ENCODE peak calls at places on chromosome 7, in eight cellular contexts. G is stimulated activated effector memory CD8-positive, alpha-beta T cell treated with anti-CD3 and anti-CD28 coated beads, Interleukin-12 subunit alpha, Interleukin-12 subunit beta, amount 100 ng/mL, for 72 hours; V is NCI-H1436; Y is MV-4-11; O is iris pigment epithelial cell; L is GM10248; T is Daoy; H is ELR. D is an unnamed sample.

GRCh38 chr7:79965946-79966345 is 168.7 kb upstream of the GNAI1 start:
- DNase-seq in V (no peak), H (no peak), T (no peak), G (no peak), O (no peak), L (no peak), Y (no peak), D (no peak)

GRCh38 chr7:114859477-114859876 is 62.4 kb upstream of the MDFIC start:
- DNase-seq in T (no peak), H (no peak), O (no peak), Y (no peak), V (no peak), G (no peak), L (no peak), D (no peak)

GRCh38 chr7:154869436-154869835 is 133.5 kb downstream of the PAXIP1 start:
- DNase-seq in L (no peak), H (no peak), T (no peak), G (no peak), O (no peak), Y (no peak), V (no peak), D (no peak)

GRCh38 chr7:23458044-23458443 is 12.2 kb downstream of the IGF2BP3 start:
- DNase-seq in O (no peak), Y (no peak), L (no peak), G (peak; percentile 12), V (no peak), T (no peak), H (no peak), D (no peak)

GRCh38 chr7:8365499-8366110 is 67.8 kb upstream of the NXPH1 start:
- DNase-seq in G (no peak), Y (peak; percentile 3), H (peak; percentile 13), T (no peak), L (no peak), V (peak; percentile 33), O (peak; percentile 4), D (no peak)

GRCh38 chr7:107150375-107151073 is 18.3 kb upstream of the HBP1 start:
- DNase-seq in T (peak; percentile 67), V (peak; percentile 34), L (peak; percentile 34), H (peak; percentile 76), O (peak; percentile 74), Y (peak; percentile 62), G (peak; percentile 81), D (no peak)

GRCh38 chr7:94301024-94301588 is 93.6 kb upstream of the COL1A2 start:
- DNase-seq in T (peak; percentile 96), V (no peak), G (no peak), O (peak; percentile 99), Y (no peak), L (no peak), H (peak; percentile 97), D (no peak)

GRCh38 chr7:78542551-78542950 is 744.0 kb downstream of the PHTF2 start:
- DNase-seq in O (no peak), V (no peak), G (no peak), L (no peak), T (no peak), Y (no peak), H (no peak), D (no peak)

GRCh38 chr7:134602921-134603394 is 43.7 kb upstream of the BPGM start:
- DNase-seq in V (no peak), G (no peak), L (no peak), O (peak; percentile 72), T (no peak), Y (peak; percentile 81), H (peak; percentile 4), D (peak; percentile 73)

GRCh38 chr7:44533301-44534055 is 7.7 kb downstream of the NPC1L1 start:
- DNase-seq in H (peak; percentile 30), O (no peak), Y (no peak), G (no peak), V (no peak), T (peak; percentile 32), L (peak; percentile 17), D (no peak)

GRCh38 chr7:2719007-2719406 is 31.0 kb downstream of the AMZ1 start:
- DNase-seq in T (peak; percentile 60), G (peak; percentile 80), Y (no peak), H (peak; percentile 37), O (no peak), V (no peak), L (peak; percentile 63), D (no peak)

GRCh38 chr7:20574784-20575757 is 40.4 kb upstream of the ABCB5 start:
- DNase-seq in O (no peak), V (no peak), L (no peak), G (no peak), Y (no peak), H (no peak), T (no peak), D (no peak)

GRCh38 chr7:87220026-87220733 is 648 bp upstream of the TMEM243 start:
- DNase-seq in Y (peak; percentile 44), L (peak; percentile 84), H (peak; percentile 85), T (peak; percentile 88), G (peak; percentile 87), O (peak; percentile 83), V (peak; percentile 85), D (no peak)

GRCh38 chr7:121531175-121532070 is 135.3 kb upstream of the FAM3C start:
- DNase-seq in Y (no peak), O (peak; percentile 47), H (peak; percentile 25), V (no peak), L (no peak), T (no peak), G (no peak), D (no peak)

GRCh38 chr7:1257221-1257620 is 24.5 kb downstream of the UNCX start:
- DNase-seq in G (no peak), V (no peak), Y (no peak), H (no peak), T (no peak), O (no peak), L (no peak), D (no peak)

GRCh38 chr7:80018941-80019808 is 115.5 kb upstream of the GNAI1 start:
- DNase-seq in L (peak; percentile 58), O (peak; percentile 60), G (no peak), T (peak; percentile 55), Y (peak; percentile 19), V (peak; percentile 35), H (peak; percentile 64), D (no peak)

GRCh38 chr7:90705391-90706066 is 109.4 kb downstream of the CDK14 start:
- DNase-seq in T (no peak), H (no peak), Y (no peak), L (no peak), G (no peak), O (no peak), V (no peak), D (no peak)

GRCh38 chr7:104207348-104207730 is 474 bp downstream of the ORC5 start:
- DNase-seq in L (peak; percentile 12), Y (no peak), H (peak; percentile 21), V (no peak), T (no peak), O (peak; percentile 40), G (no peak), D (no peak)